ENCODE peak calls at places on chromosomes 6 and 20, in six cellular contexts. B is glutamatergic neuron; O is endothelial cell; A is Panc1; L is CD8-positive, alpha-beta T cell; R is WTC11. V is an unnamed sample.

GRCh38 chr6:165615629-165616028 is 47.4 kb downstream of the PDE10A start:
- DNase-seq in B (no peak), O (no peak), A (no peak), L (no peak), R (no peak), V (no peak)

GRCh38 chr6:13454286-13455221 is 32.8 kb downstream of the GFOD1 start:
- DNase-seq in B (no peak), O (no peak), A (no peak), L (peak), R (no peak), V (no peak)

GRCh38 chr6:4358414-4359107 is 223.2 kb upstream of the ECI2 start:
- DNase-seq in B (no peak), O (no peak), A (peak), L (no peak), R (peak), V (peak)

GRCh38 chr20:49892260-49893216 is 22.8 kb downstream of the SPATA2 start:
- DNase-seq in B (no peak), O (no peak), A (no peak), L (no peak), R (no peak), V (peak)

GRCh38 chr20:41540459-41540858 is 77.7 kb downstream of the CHD6 start:
- DNase-seq in B (no peak), O (no peak), A (no peak), L (no peak), R (no peak), V (no peak)

GRCh38 chr6:32166411-32167061 is 2.1 kb downstream of the EGFL8 start:
- DNase-seq in B (peak), O (no peak), A (no peak), L (no peak), R (peak), V (no peak)

GRCh38 chr20:37406010-37406998 is 60.4 kb downstream of the SRC start:
- DNase-seq in B (no peak), O (peak), A (no peak), L (no peak), R (peak), V (no peak)

GRCh38 chr20:25036331-25036936 is 21.5 kb downstream of the ACSS1 start:
- DNase-seq in B (no peak), O (no peak), A (no peak), L (no peak), R (no peak), V (no peak)

GRCh38 chr6:145428656-145429173 is 306.6 kb downstream of the EPM2A start:
- DNase-seq in B (no peak), O (no peak), A (no peak), L (no peak), R (no peak), V (no peak)

GRCh38 chr20:44714701-44715494 is at the start of gene CCN5:
- DNase-seq in B (no peak), O (no peak), A (peak), L (no peak), R (no peak), V (no peak)

GRCh38 chr6:30231067-30231466 is 17.9 kb upstream of the TRIM26 start:
- DNase-seq in B (no peak), O (no peak), A (no peak), L (no peak), R (no peak), V (no peak)

GRCh38 chr6:143429970-143430369 is 20.5 kb downstream of the ADAT2 start:
- DNase-seq in B (peak), O (no peak), A (no peak), L (no peak), R (no peak), V (no peak)

GRCh38 chr20:23868321-23868720 is 11.2 kb downstream of the CST5 start:
- DNase-seq in B (no peak), O (no peak), A (no peak), L (no peak), R (no peak), V (no peak)

GRCh38 chr6:16669227-16669626 is 92.0 kb downstream of the ATXN1 start:
- DNase-seq in B (no peak), O (no peak), A (no peak), L (peak), R (no peak), V (no peak)

GRCh38 chr6:144581807-144582537 is 296.8 kb downstream of the UTRN start:
- DNase-seq in B (no peak), O (peak), A (no peak), L (no peak), R (peak), V (no peak)

GRCh38 chr20:41889125-41889870 is 271.1 kb upstream of the CHD6 start:
- DNase-seq in B (no peak), O (no peak), A (no peak), L (no peak), R (peak), V (no peak)

DNA sequence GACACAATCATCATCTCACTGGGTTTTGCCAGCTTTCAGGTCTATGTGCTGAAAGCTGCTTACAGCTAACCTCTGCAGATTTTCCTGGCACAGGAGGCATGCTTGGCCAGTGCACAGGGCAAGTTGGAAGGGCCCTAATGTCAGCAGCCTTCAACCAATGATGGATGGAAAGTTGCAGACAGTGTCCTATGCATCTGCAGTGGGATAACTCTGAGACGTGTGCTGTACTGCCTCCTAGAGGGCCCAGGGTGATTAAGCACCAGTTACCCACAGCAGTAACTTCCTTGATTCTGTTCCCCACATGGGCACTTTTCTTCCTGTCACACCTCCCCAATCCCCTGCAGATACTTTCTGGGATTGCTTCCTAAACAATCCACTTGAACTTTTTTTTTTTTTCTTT is 38.6 kb downstream of the OVOL2 start:
- DNase-seq in B (no peak), O (peak), A (peak), L (no peak), R (peak), V (no peak)
- TF ChIP-seq CTCF in B (peak), O (peak), A (no peak), L (no peak), R (peak), V (no peak)

GRCh38 chr20:33392016-33392415 is 9.3 kb downstream of the CDK5RAP1 start:
- DNase-seq in B (peak), O (no peak), A (no peak), L (no peak), R (no peak), V (no peak)

GRCh38 chr20:33393609-33394008 is 7.7 kb downstream of the CDK5RAP1 start:
- DNase-seq in B (no peak), O (no peak), A (no peak), L (no peak), R (no peak), V (no peak)

GRCh38 chr20:33399924-33400323 is 1.4 kb downstream of the CDK5RAP1 start:
- DNase-seq in B (no peak), O (no peak), A (no peak), L (no peak), R (no peak), V (no peak)

DNA sequence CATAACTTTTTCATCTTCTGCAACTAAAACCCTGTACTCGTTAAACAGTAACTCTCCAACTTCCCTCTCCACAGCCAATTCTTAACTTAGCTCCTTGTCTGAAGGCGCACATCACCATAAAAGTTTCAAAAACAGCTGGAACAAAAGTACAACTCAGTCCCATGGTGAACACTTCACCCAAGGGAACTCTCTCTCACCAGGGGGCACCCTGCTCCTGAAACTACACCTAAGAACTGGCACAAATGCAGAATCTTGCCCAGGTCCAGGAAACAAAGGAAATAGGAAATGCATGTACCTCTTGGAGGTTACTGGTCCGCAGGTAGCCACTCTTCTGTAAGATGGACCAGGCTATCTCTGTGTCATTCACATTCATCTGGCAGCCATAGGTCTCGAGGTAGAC is 6.6 kb downstream of the CDK5RAP1 start:
- DNase-seq in B (no peak), O (no peak), A (no peak), L (no peak), R (no peak), V (no peak)
- TF ChIP-seq CTCF in B (no peak), O (no peak), A (peak), L (no peak), R (no peak), V (no peak)

DNA sequence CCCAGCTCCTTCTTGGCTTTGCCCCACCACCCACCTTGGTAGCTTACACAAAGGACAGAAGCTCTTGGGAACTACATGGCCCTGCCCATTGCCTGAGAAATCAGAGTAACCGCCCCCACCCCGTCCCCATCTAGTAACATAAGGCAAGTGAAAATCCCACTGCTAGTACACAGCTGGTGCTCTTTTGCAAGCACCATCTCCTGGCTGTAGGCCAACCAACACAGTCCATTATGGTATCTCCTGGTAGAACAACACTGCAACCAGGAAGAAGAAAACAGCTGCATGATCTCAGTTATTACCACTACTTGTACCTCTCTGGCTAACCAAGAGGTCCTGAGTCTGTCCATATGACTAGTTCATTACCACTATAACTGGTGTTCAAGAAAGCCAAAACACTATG is 841.1 kb upstream of the MANEA start:
- DNase-seq in B (no peak), O (no peak), A (no peak), L (no peak), R (no peak), V (no peak)
- TF ChIP-seq CTCF in B (no peak), O (no peak), A (no peak), L (no peak), R (no peak), V (no peak)

DNA sequence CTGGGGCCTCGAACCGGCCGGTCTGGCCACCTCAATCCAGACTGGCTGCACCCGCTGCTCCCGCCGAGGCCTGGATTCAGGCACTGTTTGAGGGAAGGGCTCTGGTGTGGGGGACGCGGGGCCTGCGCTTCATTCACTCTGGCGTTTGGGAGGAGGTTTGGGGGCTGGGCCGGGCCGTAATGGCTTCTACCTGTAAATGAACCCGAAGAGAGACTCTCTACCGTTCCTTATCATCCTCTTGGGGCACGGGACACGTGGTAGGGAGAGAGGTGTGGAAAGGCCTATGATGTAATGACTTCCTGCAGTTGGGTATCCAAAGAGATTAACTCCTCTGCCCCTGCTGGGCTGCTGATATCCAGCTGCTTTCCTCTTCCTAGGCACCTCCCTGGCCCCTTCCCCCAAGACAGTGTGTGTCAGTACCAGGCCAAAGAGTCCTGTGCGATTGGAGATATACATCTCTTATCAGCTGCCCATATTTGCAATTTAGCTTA is 1.8 kb downstream of the FOXO3 start:
- DNase-seq in B (peak), O (peak), A (peak), L (no peak), R (peak), V (no peak)
- TF ChIP-seq CTCF in B (no peak), O (no peak), A (no peak), L (no peak), R (no peak), V (no peak)

GRCh38 chr6:124800222-124800621 is 162.0 kb upstream of the RNF217 start:
- DNase-seq in B (no peak), O (no peak), A (no peak), L (no peak), R (no peak), V (no peak)

GRCh38 chr6:124795879-124796838 is 166.1 kb upstream of the RNF217 start:
- DNase-seq in B (peak), O (peak), A (no peak), L (no peak), R (peak), V (no peak)

GRCh38 chr6:124793406-124793805 is 168.8 kb upstream of the RNF217 start:
- DNase-seq in B (no peak), O (no peak), A (no peak), L (no peak), R (no peak), V (no peak)

GRCh38 chr6:124799638-124800037 is 162.6 kb upstream of the RNF217 start:
- DNase-seq in B (no peak), O (no peak), A (no peak), L (no peak), R (no peak), V (no peak)

GRCh38 chr6:124798942-124799496 is 163.2 kb upstream of the RNF217 start:
- DNase-seq in B (no peak), O (no peak), A (no peak), L (no peak), R (no peak), V (no peak)
- TF ChIP-seq CTCF in B (peak), O (no peak), A (peak), L (no peak), R (no peak), V (no peak)

GRCh38 chr6:25366785-25367657 is 87.8 kb downstream of the CARMIL1 start:
- DNase-seq in B (no peak), O (no peak), A (no peak), L (no peak), R (no peak), V (no peak)
- TF ChIP-seq CTCF in B (no peak), O (no peak), A (no peak), L (no peak), R (no peak), V (no peak)

GRCh38 chr6:136289579-136290405 is at the start of gene BCLAF1:
- DNase-seq in B (peak), O (peak), A (peak), L (peak), R (peak), V (peak)

GRCh38 chr6:136289327-136289578 is 393 bp downstream of the BCLAF1 start:
- DNase-seq in B (peak), O (peak), A (peak), L (peak), R (peak), V (peak)

GRCh38 chr6:136290406-136291010 is 862 bp upstream of the BCLAF1 start:
- DNase-seq in B (peak), O (peak), A (no peak), L (peak), R (no peak), V (peak)

GRCh38 chr6:136284909-136285308 is 4.7 kb downstream of the BCLAF1 start:
- DNase-seq in B (no peak), O (no peak), A (no peak), L (no peak), R (no peak), V (no peak)

GRCh38 chr6:136288566-136289326 is 900 bp downstream of the BCLAF1 start:
- DNase-seq in B (peak), O (peak), A (no peak), L (peak), R (peak), V (peak)
- TF ChIP-seq CTCF in B (peak), O (peak), A (no peak), L (no peak), R (no peak), V (no peak)

DNA sequence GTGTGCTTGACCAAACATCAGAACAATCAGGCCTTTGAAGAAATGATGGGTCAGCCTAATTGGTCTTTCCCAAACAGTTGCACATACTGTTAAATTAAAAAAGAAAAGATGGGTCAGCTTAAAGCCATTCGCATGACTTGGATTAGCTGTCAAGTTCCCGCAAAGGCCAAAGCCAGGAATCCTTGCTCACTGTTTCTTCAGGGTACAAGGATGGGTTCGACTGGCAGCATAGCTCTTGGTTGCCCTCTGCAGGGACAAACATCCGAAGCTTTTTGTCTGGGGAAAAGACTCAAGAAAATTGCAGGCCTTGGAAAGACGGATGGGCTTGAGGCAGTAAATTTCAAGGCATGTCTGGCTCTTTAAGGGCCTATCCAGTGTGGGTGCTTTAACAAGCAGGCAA is 168.0 kb downstream of the HDGFL1 start:
- DNase-seq in B (peak), O (peak), A (no peak), L (no peak), R (peak), V (no peak)
- TF ChIP-seq CTCF in B (peak), O (no peak), A (peak), L (no peak), R (peak), V (no peak)

DNA sequence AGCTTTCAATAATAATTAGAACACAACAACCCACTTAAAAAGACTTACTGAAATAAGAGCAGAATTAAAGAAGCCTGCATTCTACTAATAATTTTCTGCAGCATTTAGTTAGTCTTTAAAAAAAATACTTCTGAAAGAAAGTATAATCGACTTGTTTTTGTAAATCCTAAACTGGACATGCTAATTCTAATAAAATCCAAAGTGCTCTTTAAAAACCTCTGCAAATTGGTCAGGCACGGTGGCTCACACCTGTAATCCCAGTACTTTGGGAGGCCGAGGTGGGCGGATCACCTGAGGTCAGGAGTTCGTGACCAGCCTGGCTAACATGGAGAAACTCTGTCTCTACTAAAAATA is 57.5 kb upstream of the ARMH2 start:
- DNase-seq in B (no peak), O (no peak), A (no peak), L (no peak), R (no peak), V (no peak)
- TF ChIP-seq CTCF in B (peak), O (peak), A (peak), L (no peak), R (no peak), V (no peak)